ENCODE peak calls at places on chromosomes 2 and 18, in nine cellular contexts. B is NCI-H2227 treated with DMSO at 0.1 percent for 48 hours; U is adrenal gland; I is activated T-cell treated with anti-CD3 and anti-CD28 coated beads for 1 hour; G is AG08395; L is stimulated activated CD4-positive, alpha-beta T cell treated with anti-CD3 and anti-CD28 coated beads, Interleukin-4, amount 100 ng/mL, for 24 hours; S is upper lobe of left lung; W is kidney glomerular epithelial cell; O is NCI-H1105 treated with DMSO at 0.1 percent for 48 hours. N is an unnamed sample.

GRCh38 chr2:28656937-28657615 is 94.6 kb upstream of the PPP1CB start:
- DNase-seq in B (no peak), S (no peak), L (peak; percentile 18), W (no peak), U (no peak), G (no peak), I (no peak), O (no peak), N (no peak)

GRCh38 chr18:59143441-59143840 is 3.8 kb downstream of the SEC11C start:
- DNase-seq in U (no peak), W (no peak), G (peak; percentile 22), L (no peak), B (no peak), O (no peak), I (no peak), S (no peak), N (no peak)

GRCh38 chr2:92073036-92073814 is 2798.0 kb upstream of the TEKT4 start:
- DNase-seq in S (peak; percentile 59), O (no peak), W (no peak), B (no peak), I (no peak), L (no peak), U (no peak), G (no peak), N (no peak)

GRCh38 chr2:240453461-240454030 is 18.1 kb downstream of the GPC1 start:
- DNase-seq in I (no peak), S (peak; percentile 85), O (no peak), W (no peak), G (no peak), L (no peak), U (peak; percentile 15), B (no peak), N (no peak)

GRCh38 chr2:139427164-139427563 is 647.0 kb upstream of the NXPH2 start:
- DNase-seq in B (no peak), U (no peak), G (no peak), L (no peak), O (no peak), I (no peak), W (no peak), S (no peak), N (no peak)

GRCh38 chr18:52337286-52337685 is 2.7 kb upstream of the DCC start:
- DNase-seq in G (peak; percentile 26), O (no peak), L (no peak), I (no peak), B (no peak), U (no peak), S (no peak), W (peak; percentile 37), N (no peak)

GRCh38 chr2:86622409-86622877 is 1.2 kb downstream of the RNF103 start:
- DNase-seq in W (no peak), I (no peak), B (no peak), S (no peak), U (peak; percentile 51), L (peak; percentile 22), G (peak; percentile 21), O (no peak), N (no peak)

GRCh38 chr2:133438026-133438425 is 130.2 kb downstream of the NCKAP5 start:
- DNase-seq in B (no peak), W (no peak), S (no peak), O (peak; percentile 69), L (no peak), G (no peak), I (no peak), U (no peak), N (no peak)

GRCh38 chr2:33532146-33532545 is 55.7 kb downstream of the RASGRP3 start:
- DNase-seq in U (no peak), O (no peak), S (no peak), B (no peak), G (no peak), L (no peak), W (no peak), I (no peak), N (no peak)

GRCh38 chr2:1730047-1730937 is 14.0 kb downstream of the PXDN start:
- DNase-seq in L (no peak), O (no peak), S (peak; percentile 60), W (peak; percentile 79), B (no peak), I (no peak), U (peak; percentile 19), G (peak; percentile 83), N (no peak)

GRCh38 chr2:201777869-201778268 is 2.9 kb downstream of the ALS2 start:
- DNase-seq in U (no peak), G (no peak), L (no peak), O (no peak), S (no peak), B (no peak), I (no peak), W (no peak), N (no peak)

GRCh38 chr2:232658217-232658785 is 24.9 kb downstream of the EFHD1 start:
- DNase-seq in B (no peak), I (no peak), U (no peak), O (no peak), W (no peak), G (no peak), S (no peak), L (no peak), N (peak; percentile 24)

GRCh38 chr18:51425889-51426288 is 228.4 kb upstream of the MEX3C start:
- DNase-seq in L (no peak), B (no peak), G (no peak), S (no peak), W (no peak), O (no peak), U (no peak), I (no peak), N (peak; percentile 16)

GRCh38 chr2:47061989-47062678 is 93.0 kb downstream of the STPG4 start:
- DNase-seq in U (no peak), I (no peak), G (no peak), L (no peak), W (no peak), S (no peak), B (peak; percentile 50), O (no peak), N (no peak)

GRCh38 chr2:24115057-24115456 is 8.1 kb downstream of the PFN4 start:
- DNase-seq in I (no peak), U (no peak), O (no peak), B (no peak), L (no peak), S (no peak), W (peak; percentile 86), G (no peak), N (peak; percentile 35)

GRCh38 chr18:41954827-41955613 is at the start of gene PIK3C3:
- DNase-seq in W (peak; percentile 96), L (peak; percentile 98), S (peak; percentile 97), O (peak; percentile 98), G (peak; percentile 97), I (peak; percentile 97), U (peak; percentile 98), B (peak; percentile 95), N (peak; percentile 94)

GRCh38 chr2:126227250-126227649 is 428.7 kb upstream of the GYPC start:
- DNase-seq in B (no peak), W (no peak), S (no peak), G (no peak), I (no peak), O (no peak), L (no peak), U (no peak), N (peak; percentile 2)

GRCh38 chr2:148656516-148656915 is 12.0 kb downstream of the EPC2 start:
- DNase-seq in I (no peak), B (no peak), S (no peak), O (no peak), G (no peak), L (no peak), U (no peak), W (no peak), N (no peak)

GRCh38 chr2:37117566-37117965 is 33.2 kb downstream of the GPATCH11 start:
- DNase-seq in G (no peak), O (no peak), L (no peak), I (no peak), W (no peak), S (no peak), U (no peak), B (no peak), N (no peak)

GRCh38 chr2:152715854-152716428 is 1.3 kb downstream of the PRPF40A start:
- DNase-seq in W (peak; percentile 37), G (peak; percentile 16), S (no peak), U (no peak), L (peak; percentile 26), I (no peak), B (peak; percentile 21), O (no peak), N (peak; percentile 80)

GRCh38 chr18:58781627-58782194 is 83.0 kb upstream of the ZNF532 start:
- DNase-seq in O (peak; percentile 75), L (peak; percentile 75), B (peak; percentile 86), I (peak; percentile 55), W (peak; percentile 57), S (no peak), U (peak; percentile 85), G (peak; percentile 65), N (peak; percentile 89)

GRCh38 chr2:51409920-51410319 is 378.0 kb upstream of the NRXN1 start:
- DNase-seq in O (no peak), L (no peak), G (no peak), B (no peak), I (no peak), U (no peak), S (no peak), W (no peak), N (no peak)

GRCh38 chr18:55879331-55879730 is 291.3 kb upstream of the TCF4 start:
- DNase-seq in W (no peak), B (no peak), U (no peak), O (no peak), G (no peak), L (no peak), I (no peak), S (no peak), N (no peak)

GRCh38 chr18:70015127-70015526 is 67.5 kb upstream of the CD226 start:
- DNase-seq in B (no peak), I (no peak), U (no peak), O (no peak), G (no peak), W (no peak), S (no peak), L (no peak), N (no peak)

GRCh38 chr2:103734911-103735310 is 973.1 kb downstream of the TMEM182 start:
- DNase-seq in O (no peak), U (no peak), L (no peak), S (no peak), W (no peak), I (no peak), B (no peak), G (no peak), N (no peak)

GRCh38 chr2:99476629-99477028 is 13.2 kb downstream of the REV1 start:
- DNase-seq in U (peak; percentile 51), B (no peak), S (no peak), O (no peak), L (no peak), G (no peak), I (no peak), W (no peak), N (no peak)

GRCh38 chr2:3260959-3261358 is 116.7 kb downstream of the EIPR1 start:
- DNase-seq in U (no peak), W (no peak), L (no peak), S (no peak), I (no peak), B (no peak), O (no peak), G (no peak), N (no peak)

GRCh38 chr2:160868891-160869290 is 291.3 kb upstream of the TANK start:
- DNase-seq in G (peak; percentile 30), O (no peak), S (no peak), L (no peak), I (no peak), W (no peak), U (no peak), B (no peak), N (no peak)

GRCh38 chr2:59034791-59035190 is 793.7 kb upstream of the FANCL start:
- DNase-seq in G (no peak), B (peak; percentile 18), O (no peak), W (no peak), L (no peak), I (no peak), U (no peak), S (no peak), N (no peak)

GRCh38 chr18:40096675-40097074 is 1858.4 kb upstream of the PIK3C3 start:
- DNase-seq in W (no peak), G (no peak), U (no peak), B (no peak), L (no peak), O (no peak), S (no peak), I (no peak), N (no peak)

GRCh38 chr2:126244937-126245336 is 411.0 kb upstream of the GYPC start:
- DNase-seq in L (peak; percentile 36), O (no peak), S (no peak), G (no peak), I (no peak), B (no peak), W (no peak), U (peak; percentile 56), N (peak; percentile 59)

N was measured in A549.